ENCODE peak calls at places on chromosomes 12 and 14, in four cellular contexts. V, X, A and H are unnamed samples.

GRCh38 chr12:31589896-31590729 is 823 bp downstream of the DENND5B start:
- DNase-seq in X (peak; percentile 89), V (peak; percentile 84), A (no peak), H (peak; percentile 72)

GRCh38 chr12:12447837-12448236 is 91.0 kb downstream of the BORCS5 start:
- DNase-seq in X (no peak), V (no peak), A (no peak), H (no peak)

GRCh38 chr14:54348001-54348611 is 48.7 kb upstream of the CDKN3 start:
- DNase-seq in X (peak; percentile 75), V (no peak), A (no peak), H (peak; percentile 88)

GRCh38 chr12:121365416-121366062 is 13.3 kb upstream of the ANAPC5 start:
- DNase-seq in X (no peak), A (no peak), V (no peak), H (no peak)

GRCh38 chr12:132316497-132317232 is 12.7 kb downstream of the GALNT9 start:
- DNase-seq in A (no peak), X (no peak), V (no peak), H (no peak)

GRCh38 chr14:87046960-87047359 is 946.0 kb downstream of the GALC start:
- DNase-seq in A (no peak), V (no peak), X (no peak), H (no peak)

GRCh38 chr14:30553311-30553989 is 5.5 kb upstream of the G2E3 start:
- DNase-seq in X (no peak), V (no peak), A (no peak), H (no peak)

GRCh38 chr12:105765053-105766019 is 373.4 kb downstream of the NUAK1 start:
- DNase-seq in X (no peak), A (peak; percentile 9), V (no peak), H (no peak)

GRCh38 chr14:74512431-74512830 is 18.9 kb downstream of the ISCA2 start:
- DNase-seq in X (no peak), A (no peak), V (no peak), H (no peak)

GRCh38 chr14:77027538-77028383 is 747 bp downstream of the IRF2BPL start:
- DNase-seq in A (no peak), V (peak; percentile 66), X (no peak), H (peak; percentile 58)

GRCh38 chr12:2489266-2489665 is 305.5 kb upstream of the FKBP4 start:
- DNase-seq in A (no peak), X (no peak), V (no peak), H (no peak)

GRCh38 chr14:73755434-73756014 is 41.3 kb upstream of the PNMA1 start:
- DNase-seq in V (no peak), X (no peak), A (no peak), H (no peak)

GRCh38 chr14:77067632-77068514 is 30.2 kb upstream of the CIPC start:
- DNase-seq in V (peak; percentile 85), X (no peak), A (no peak), H (peak; percentile 91)

GRCh38 chr14:104680806-104681688 is 8.4 kb upstream of the INF2 start:
- DNase-seq in V (no peak), A (no peak), X (peak; percentile 73), H (no peak)

GRCh38 chr14:105400016-105400415 is 1.7 kb downstream of the TEX22 start:
- DNase-seq in A (no peak), X (no peak), V (no peak), H (no peak)

GRCh38 chr12:75568801-75569200 is 57.4 kb upstream of the KRR1 start:
- DNase-seq in V (no peak), X (no peak), A (no peak), H (no peak)

GRCh38 chr12:75565795-75566194 is 54.4 kb upstream of the KRR1 start:
- DNase-seq in X (no peak), V (no peak), A (no peak), H (no peak)

GRCh38 chr12:75571651-75572050 is 60.2 kb upstream of the KRR1 start:
- DNase-seq in X (no peak), A (no peak), V (no peak), H (peak; percentile 4)

GRCh38 chr12:75571204-75571603 is 59.8 kb upstream of the KRR1 start:
- DNase-seq in A (no peak), V (no peak), X (peak; percentile 40), H (no peak)

DNA sequence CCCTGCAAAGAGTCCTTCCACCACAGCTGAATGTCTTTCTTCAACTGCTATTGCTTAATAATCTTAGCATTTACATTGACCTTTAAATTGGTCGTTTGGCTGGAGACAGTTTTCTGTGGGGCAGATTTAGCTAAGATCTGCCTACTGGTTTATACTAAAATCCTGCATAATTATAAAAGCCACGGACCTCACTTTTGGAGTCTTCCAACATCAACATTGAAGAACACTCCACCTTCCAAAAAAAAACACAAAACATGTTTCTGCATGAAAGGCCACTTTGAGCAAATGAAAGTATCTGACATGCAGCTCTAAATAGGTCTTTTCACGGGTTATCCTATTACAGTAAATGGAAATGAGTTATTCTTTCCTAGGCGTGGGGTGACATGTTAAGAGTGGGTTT is 57.0 kb upstream of the KRR1 start:
- DNase-seq in X (no peak), V (no peak), A (no peak), H (no peak)
- H2AFZ ChIP-seq in X (no peak overlapping the region), V (no peak overlapping the region), A (no peak overlapping the region), H (no peak overlapping the region)

GRCh38 chr14:68469208-68469713 is 323.6 kb downstream of the ZFP36L1 start:
- DNase-seq in X (peak; percentile 73), A (no peak), V (no peak), H (no peak)
- TF ChIP-seq CREB1 in X (no peak), A (no peak), V (no peak), H (no peak)

DNA sequence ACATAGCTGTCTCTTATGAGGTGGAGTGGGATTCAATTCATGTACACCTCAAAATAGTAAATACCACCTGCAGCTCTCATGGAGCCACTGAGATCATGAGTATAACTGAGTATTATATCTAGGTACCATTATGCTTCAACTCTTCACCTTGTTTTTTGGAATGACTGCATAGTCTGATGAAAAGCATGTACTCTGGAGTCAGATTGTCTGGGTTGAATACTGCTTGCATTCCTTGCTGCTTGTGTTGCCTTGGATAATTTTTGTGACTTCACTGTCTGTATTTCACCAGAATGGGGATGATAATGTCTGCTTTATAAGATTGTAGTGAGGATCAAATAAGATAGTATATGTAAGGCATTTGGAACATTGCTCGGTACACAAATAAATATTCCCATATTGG is 54.2 kb downstream of the SUSD6 start:
- DNase-seq in V (no peak), X (no peak), A (no peak), H (no peak)
- H3K4me3 ChIP-seq in V (no peak overlapping the region), X (no peak overlapping the region), A (no peak overlapping the region), H (no peak overlapping the region)

DNA sequence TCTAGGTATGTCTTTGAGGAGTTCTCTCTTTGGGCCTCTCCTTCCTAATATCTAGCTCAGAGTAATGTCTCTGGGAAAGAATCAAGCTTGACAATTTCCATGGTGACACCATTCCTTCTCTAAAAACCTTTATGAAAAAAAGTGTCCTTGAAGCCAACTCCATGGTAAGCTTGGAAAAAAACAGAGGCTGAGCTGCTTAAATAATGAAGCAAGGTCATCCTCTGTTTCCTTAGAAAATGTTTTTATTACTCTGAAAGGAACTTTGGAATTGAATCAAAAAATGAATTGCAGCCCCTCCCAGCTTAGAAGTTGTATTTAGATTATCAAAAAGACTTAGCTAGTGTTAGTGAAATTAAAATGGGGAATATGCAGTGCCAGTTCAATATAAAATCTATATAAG is 166.1 kb upstream of the KITLG start:
- DNase-seq in X (no peak), V (no peak), A (no peak), H (no peak)
- H2AFZ ChIP-seq in X (no peak overlapping the region), V (no peak overlapping the region), A (no peak overlapping the region), H (no peak overlapping the region)

DNA sequence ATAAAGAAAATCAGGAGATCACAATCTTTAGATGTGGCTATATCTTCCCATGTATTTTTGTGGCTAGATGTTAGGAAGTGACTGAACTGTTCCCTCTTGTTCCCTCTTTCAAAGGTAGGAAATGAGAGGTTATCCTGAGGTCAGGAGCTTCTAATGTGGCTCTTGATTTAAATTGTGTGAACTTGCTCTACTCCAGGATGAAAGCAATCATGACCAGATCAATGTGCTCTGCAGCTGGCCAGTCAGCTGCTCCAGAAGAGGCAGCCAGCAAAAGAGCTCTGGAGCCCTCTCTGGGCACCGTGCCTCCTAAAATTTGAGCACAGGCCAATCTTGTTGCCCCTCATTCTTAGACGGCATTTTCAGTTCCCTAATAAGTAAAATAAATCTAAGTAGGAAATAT is 32.0 kb downstream of the CDK17 start:
- DNase-seq in X (no peak), V (no peak), A (no peak), H (no peak)
- TF ChIP-seq CREB1 in X (no peak), V (no peak), A (no peak), H (no peak)

GRCh38 chr14:22104971-22105641 is 431.5 kb upstream of the OR4E1 start:
- DNase-seq in V (no peak), X (no peak), A (no peak), H (no peak)

GRCh38 chr14:22106700-22107697 is 433.4 kb upstream of the OR4E1 start:
- DNase-seq in V (no peak), A (no peak), X (no peak), H (no peak)

GRCh38 chr14:22099942-22100763 is 426.5 kb upstream of the OR4E1 start:
- DNase-seq in X (peak; percentile 90), A (no peak), V (peak; percentile 72), H (peak; percentile 92)

GRCh38 chr14:22107734-22108133 is 434.1 kb upstream of the OR4E1 start:
- DNase-seq in V (no peak), X (no peak), A (no peak), H (no peak)

DNA sequence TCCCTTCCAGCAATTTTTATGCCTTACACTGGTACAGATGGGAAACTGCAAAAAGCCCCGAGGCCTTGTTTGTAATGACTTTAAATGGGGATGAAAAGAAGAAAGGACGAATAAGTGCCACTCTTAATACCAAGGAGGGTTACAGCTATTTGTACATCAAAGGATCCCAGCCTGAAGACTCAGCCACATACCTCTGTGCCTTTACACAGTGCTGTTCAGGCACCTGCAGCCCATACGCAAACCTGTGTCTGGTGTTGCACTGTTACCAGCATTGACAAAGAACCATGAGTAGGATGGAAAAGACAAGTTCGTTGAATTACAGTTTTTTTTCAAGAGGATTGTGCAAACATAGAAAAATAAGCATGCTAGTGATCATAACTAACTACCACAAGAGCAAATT is 432.0 kb upstream of the OR4E1 start:
- DNase-seq in X (no peak), V (no peak), A (no peak), H (no peak)
- H3K4me3 ChIP-seq in X (no peak overlapping the region), V (no peak overlapping the region), A (no peak overlapping the region), H (no peak overlapping the region)

GRCh38 chr14:103385994-103386491 is 828 bp downstream of the MARK3 start:
- DNase-seq in X (no peak), A (no peak), V (no peak), H (peak; percentile 42)
- H2AFZ ChIP-seq in X (no peak overlapping the region), A (no peak overlapping the region), V (no peak overlapping the region), H (no peak overlapping the region)

DNA sequence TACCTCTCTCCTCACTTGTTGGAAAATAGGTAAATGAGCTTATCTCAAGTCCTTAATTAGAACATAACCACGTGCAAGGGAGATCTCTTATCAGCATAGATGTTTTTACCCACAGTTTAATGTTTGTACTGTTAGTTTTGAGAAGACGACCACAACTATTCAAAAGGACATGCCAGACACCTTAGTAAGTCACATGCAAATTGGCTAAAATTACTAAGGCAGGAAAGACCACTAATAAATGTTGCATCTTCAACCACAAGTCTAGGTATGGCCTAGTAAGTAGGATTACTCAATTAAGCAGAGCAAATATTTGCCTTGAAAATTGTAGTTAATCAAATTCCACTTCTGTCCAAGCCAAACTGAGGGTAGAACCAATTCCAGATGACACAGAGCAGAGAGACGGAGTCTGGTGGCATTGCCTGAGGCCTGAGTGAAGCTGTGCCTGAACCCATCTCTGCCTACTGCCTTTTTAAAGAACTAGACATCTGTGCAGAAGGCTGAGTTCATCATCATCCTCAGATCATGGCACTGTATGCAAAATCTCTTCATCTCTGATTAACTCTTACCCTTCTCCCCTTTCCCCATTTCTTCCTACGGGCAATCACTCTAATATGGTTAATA is 29.7 kb upstream of the CHST11 start:
- DNase-seq in V (no peak), X (no peak), A (no peak), H (no peak)
- TF ChIP-seq CREB1 in V (no peak), X (no peak), A (no peak), H (no peak)